ENCODE peak calls at places on chromosomes 2 and 18, in nine cellular contexts. One of them, this sample, is unnamed. For H3K4me1, the result is how much of the 10 kb centered on the place peaks cover.

GRCh38 chr2:50995610-50996009 is 36.3 kb downstream of the NRXN1 start:
- DNase-seq in sigmoid colon: peak
- DNase-seq in ovary: no peak
- DNase-seq in SK-N-SH: no peak
- DNase-seq in stomach: no peak
- DNase-seq in suprapubic skin: no peak
- DNase-seq in A549: no peak
- DNase-seq in H1: no peak
- DNase-seq in tibial nerve: no peak
- DNase-seq in this sample: no peak

GRCh38 chr2:30362468-30363081 is 84.5 kb upstream of the LCLAT1 start:
- DNase-seq in suprapubic skin: no peak
- DNase-seq in A549: peak
- DNase-seq in stomach: no peak
- DNase-seq in sigmoid colon: no peak
- DNase-seq in ovary: no peak
- DNase-seq in tibial nerve: no peak
- DNase-seq in H1: no peak
- DNase-seq in SK-N-SH: no peak
- DNase-seq in this sample: no peak

GRCh38 chr2:70716131-70716766 is 51.8 kb downstream of the ADD2 start:
- DNase-seq in SK-N-SH: no peak
- DNase-seq in stomach: no peak
- DNase-seq in sigmoid colon: peak
- DNase-seq in ovary: no peak
- DNase-seq in A549: no peak
- DNase-seq in suprapubic skin: peak
- DNase-seq in tibial nerve: no peak
- DNase-seq in H1: peak
- DNase-seq in this sample: peak

GRCh38 chr2:40281021-40281940 is 170.6 kb downstream of the SLC8A1 start:
- DNase-seq in H1: no peak
- DNase-seq in suprapubic skin: no peak
- DNase-seq in A549: no peak
- DNase-seq in sigmoid colon: peak
- DNase-seq in SK-N-SH: no peak
- DNase-seq in tibial nerve: no peak
- DNase-seq in stomach: no peak
- DNase-seq in ovary: no peak
- DNase-seq in this sample: no peak

GRCh38 chr2:232581725-232582124 is 31.2 kb downstream of the EIF4E2 start:
- DNase-seq in tibial nerve: no peak
- DNase-seq in A549: no peak
- DNase-seq in SK-N-SH: no peak
- DNase-seq in ovary: no peak
- DNase-seq in H1: no peak
- DNase-seq in sigmoid colon: no peak
- DNase-seq in suprapubic skin: no peak
- DNase-seq in stomach: no peak
- DNase-seq in this sample: no peak

GRCh38 chr2:29878898-29879297 is 42.5 kb downstream of the ALK start:
- DNase-seq in tibial nerve: no peak
- DNase-seq in A549: peak
- DNase-seq in sigmoid colon: no peak
- DNase-seq in SK-N-SH: no peak
- DNase-seq in H1: no peak
- DNase-seq in suprapubic skin: no peak
- DNase-seq in stomach: no peak
- DNase-seq in ovary: no peak
- DNase-seq in this sample: peak

GRCh38 chr2:20139828-20140227 is 85.1 kb downstream of the SDC1 start:
- DNase-seq in stomach: no peak
- DNase-seq in suprapubic skin: no peak
- DNase-seq in A549: no peak
- DNase-seq in ovary: no peak
- DNase-seq in sigmoid colon: no peak
- DNase-seq in SK-N-SH: no peak
- DNase-seq in H1: no peak
- DNase-seq in tibial nerve: no peak
- DNase-seq in this sample: no peak

GRCh38 chr2:16420421-16420820 is 245.2 kb downstream of the CYRIA start:
- DNase-seq in stomach: no peak
- DNase-seq in SK-N-SH: no peak
- DNase-seq in A549: no peak
- DNase-seq in H1: no peak
- DNase-seq in suprapubic skin: no peak
- DNase-seq in sigmoid colon: no peak
- DNase-seq in tibial nerve: no peak
- DNase-seq in ovary: no peak
- DNase-seq in this sample: no peak

GRCh38 chr2:163711699-163712098 is 24.1 kb downstream of the FIGN start:
- DNase-seq in ovary: no peak
- DNase-seq in tibial nerve: no peak
- DNase-seq in A549: no peak
- DNase-seq in stomach: no peak
- DNase-seq in sigmoid colon: no peak
- DNase-seq in H1: no peak
- DNase-seq in SK-N-SH: no peak
- DNase-seq in suprapubic skin: no peak
- DNase-seq in this sample: no peak

GRCh38 chr2:101981484-101981883 is 10.3 kb upstream of the IL1R2 start:
- DNase-seq in ovary: no peak
- DNase-seq in H1: no peak
- DNase-seq in A549: no peak
- DNase-seq in suprapubic skin: no peak
- DNase-seq in tibial nerve: no peak
- DNase-seq in stomach: no peak
- DNase-seq in SK-N-SH: no peak
- DNase-seq in sigmoid colon: no peak
- DNase-seq in this sample: no peak

GRCh38 chr2:105402809-105403208 is 4.0 kb upstream of the FHL2 start:
- DNase-seq in SK-N-SH: no peak
- DNase-seq in suprapubic skin: no peak
- DNase-seq in tibial nerve: no peak
- DNase-seq in ovary: no peak
- DNase-seq in sigmoid colon: no peak
- DNase-seq in A549: no peak
- DNase-seq in stomach: no peak
- DNase-seq in H1: no peak
- DNase-seq in this sample: no peak

GRCh38 chr2:159755788-159756187 is 42.2 kb downstream of the CD302 start:
- DNase-seq in H1: no peak
- DNase-seq in tibial nerve: no peak
- DNase-seq in ovary: no peak
- DNase-seq in sigmoid colon: no peak
- DNase-seq in A549: peak
- DNase-seq in suprapubic skin: no peak
- DNase-seq in stomach: no peak
- DNase-seq in SK-N-SH: no peak
- DNase-seq in this sample: no peak

GRCh38 chr2:84083984-84084383 is 375.1 kb downstream of the SUCLG1 start:
- DNase-seq in H1: no peak
- DNase-seq in SK-N-SH: no peak
- DNase-seq in stomach: no peak
- DNase-seq in A549: no peak
- DNase-seq in tibial nerve: no peak
- DNase-seq in ovary: no peak
- DNase-seq in sigmoid colon: no peak
- DNase-seq in suprapubic skin: no peak
- DNase-seq in this sample: no peak

GRCh38 chr2:232307854-232308253 is 70.7 kb upstream of the ALPP start:
- DNase-seq in suprapubic skin: no peak
- DNase-seq in tibial nerve: no peak
- DNase-seq in H1: no peak
- DNase-seq in stomach: no peak
- DNase-seq in sigmoid colon: no peak
- DNase-seq in SK-N-SH: no peak
- DNase-seq in A549: no peak
- DNase-seq in ovary: no peak
- DNase-seq in this sample: no peak

GRCh38 chr2:55718165-55719008 is 24.7 kb upstream of the PNPT1 start:
- DNase-seq in A549: peak
- DNase-seq in tibial nerve: peak
- DNase-seq in stomach: peak
- DNase-seq in SK-N-SH: peak
- DNase-seq in suprapubic skin: no peak
- DNase-seq in sigmoid colon: no peak
- DNase-seq in H1: peak
- DNase-seq in ovary: peak
- DNase-seq in this sample: no peak

GRCh38 chr2:69667805-69668382 is 24.4 kb upstream of the AAK1 start:
- DNase-seq in ovary: no peak
- DNase-seq in stomach: no peak
- DNase-seq in sigmoid colon: no peak
- DNase-seq in H1: no peak
- DNase-seq in A549: no peak
- DNase-seq in suprapubic skin: no peak
- DNase-seq in SK-N-SH: no peak
- DNase-seq in tibial nerve: no peak
- DNase-seq in this sample: no peak

GRCh38 chr2:105142239-105142638 is 99.3 kb upstream of the GPR45 start:
- DNase-seq in tibial nerve: no peak
- DNase-seq in A549: no peak
- DNase-seq in suprapubic skin: no peak
- DNase-seq in H1: peak
- DNase-seq in SK-N-SH: no peak
- DNase-seq in sigmoid colon: no peak
- DNase-seq in ovary: no peak
- DNase-seq in stomach: no peak
- DNase-seq in this sample: peak

GRCh38 chr2:150470435-150470834 is 17.0 kb downstream of the RND3 start:
- DNase-seq in sigmoid colon: no peak
- DNase-seq in suprapubic skin: no peak
- DNase-seq in stomach: no peak
- DNase-seq in tibial nerve: no peak
- DNase-seq in A549: no peak
- DNase-seq in ovary: no peak
- DNase-seq in SK-N-SH: no peak
- DNase-seq in H1: no peak
- DNase-seq in this sample: no peak

DNA sequence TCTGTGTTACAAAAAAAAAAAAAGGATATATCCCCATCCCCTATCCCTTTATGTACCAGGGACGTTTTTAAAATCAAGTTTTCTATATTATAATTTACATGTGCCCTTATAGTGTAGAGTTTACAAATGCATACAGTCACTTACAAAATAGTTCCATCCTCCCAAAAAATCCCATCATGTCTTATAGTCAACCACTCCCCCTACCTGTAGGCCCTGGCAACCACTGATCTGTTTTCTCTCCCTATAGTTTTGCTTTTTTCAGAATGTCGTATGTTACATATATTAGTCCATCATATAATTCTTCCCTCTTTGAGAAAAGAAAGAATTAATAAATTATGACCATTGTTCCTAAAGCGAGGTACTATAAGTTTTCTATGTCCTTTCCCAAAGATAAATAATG is 17.8 kb downstream of the CFAP210 start:
- DNase-seq in stomach: no peak
- DNase-seq in sigmoid colon: no peak
- DNase-seq in A549: no peak
- DNase-seq in tibial nerve: no peak
- DNase-seq in suprapubic skin: no peak
- DNase-seq in H1: no peak
- DNase-seq in SK-N-SH: no peak
- DNase-seq in ovary: no peak
- DNase-seq in this sample: no peak
- TF ChIP-seq CTCF in stomach: peak
- TF ChIP-seq CTCF in sigmoid colon: no peak
- TF ChIP-seq CTCF in A549: no peak
- TF ChIP-seq CTCF in tibial nerve: no peak
- TF ChIP-seq CTCF in suprapubic skin: no peak
- TF ChIP-seq CTCF in H1: peak
- TF ChIP-seq CTCF in SK-N-SH: no peak
- TF ChIP-seq CTCF in ovary: no peak
- TF ChIP-seq CTCF in this sample: no peak

GRCh38 chr2:36489296-36489695 is 108.7 kb downstream of the FEZ2 start:
- DNase-seq in sigmoid colon: no peak
- DNase-seq in SK-N-SH: no peak
- DNase-seq in A549: peak
- DNase-seq in ovary: no peak
- DNase-seq in tibial nerve: no peak
- DNase-seq in suprapubic skin: no peak
- DNase-seq in H1: no peak
- DNase-seq in stomach: no peak
- DNase-seq in this sample: no peak

GRCh38 chr2:36485521-36485920 is 112.4 kb downstream of the FEZ2 start:
- DNase-seq in H1: no peak
- DNase-seq in SK-N-SH: no peak
- DNase-seq in ovary: no peak
- DNase-seq in A549: peak
- DNase-seq in tibial nerve: no peak
- DNase-seq in sigmoid colon: no peak
- DNase-seq in suprapubic skin: no peak
- DNase-seq in stomach: no peak
- DNase-seq in this sample: no peak

GRCh38 chr2:36486546-36487044 is 111.4 kb downstream of the FEZ2 start:
- DNase-seq in stomach: no peak
- DNase-seq in A549: peak
- DNase-seq in sigmoid colon: no peak
- DNase-seq in H1: no peak
- DNase-seq in SK-N-SH: no peak
- DNase-seq in ovary: no peak
- DNase-seq in tibial nerve: no peak
- DNase-seq in suprapubic skin: no peak
- DNase-seq in this sample: no peak

GRCh38 chr2:36490749-36491148 is 107.2 kb downstream of the FEZ2 start:
- DNase-seq in tibial nerve: no peak
- DNase-seq in suprapubic skin: no peak
- DNase-seq in H1: no peak
- DNase-seq in SK-N-SH: no peak
- DNase-seq in ovary: no peak
- DNase-seq in A549: no peak
- DNase-seq in stomach: no peak
- DNase-seq in sigmoid colon: no peak
- DNase-seq in this sample: no peak

GRCh38 chr2:36487947-36488346 is 110.0 kb downstream of the FEZ2 start:
- DNase-seq in tibial nerve: no peak
- DNase-seq in SK-N-SH: no peak
- DNase-seq in sigmoid colon: no peak
- DNase-seq in ovary: no peak
- DNase-seq in H1: no peak
- DNase-seq in suprapubic skin: no peak
- DNase-seq in stomach: no peak
- DNase-seq in A549: no peak
- DNase-seq in this sample: no peak
- H3K4me1 ChIP-seq in tibial nerve: under half
- H3K4me1 ChIP-seq in SK-N-SH: under half
- H3K4me1 ChIP-seq in sigmoid colon: half or more
- H3K4me1 ChIP-seq in ovary: under half
- H3K4me1 ChIP-seq in H1: under half
- H3K4me1 ChIP-seq in suprapubic skin: under half
- H3K4me1 ChIP-seq in stomach: under half
- H3K4me1 ChIP-seq in A549: half or more
- H3K4me1 ChIP-seq in this sample: half or more

GRCh38 chr18:61606068-61606660 is 272.9 kb downstream of the CDH20 start:
- DNase-seq in ovary: no peak
- DNase-seq in tibial nerve: no peak
- DNase-seq in SK-N-SH: no peak
- DNase-seq in suprapubic skin: peak
- DNase-seq in H1: peak
- DNase-seq in stomach: no peak
- DNase-seq in A549: peak
- DNase-seq in sigmoid colon: no peak
- DNase-seq in this sample: no peak
- TF ChIP-seq EP300 in ovary: no peak
- TF ChIP-seq EP300 in tibial nerve: no peak
- TF ChIP-seq EP300 in SK-N-SH: no peak
- TF ChIP-seq EP300 in suprapubic skin: no peak
- TF ChIP-seq EP300 in H1: no peak
- TF ChIP-seq EP300 in stomach: no peak
- TF ChIP-seq EP300 in A549: no peak
- TF ChIP-seq EP300 in sigmoid colon: no peak
- TF ChIP-seq EP300 in this sample: no peak

GRCh38 chr2:187138240-187138639 is 289.3 kb upstream of the ZSWIM2 start:
- DNase-seq in tibial nerve: no peak
- DNase-seq in sigmoid colon: no peak
- DNase-seq in SK-N-SH: peak
- DNase-seq in ovary: no peak
- DNase-seq in suprapubic skin: no peak
- DNase-seq in A549: peak
- DNase-seq in stomach: no peak
- DNase-seq in H1: no peak
- DNase-seq in this sample: no peak
- TF ChIP-seq CTCF in tibial nerve: no peak
- TF ChIP-seq CTCF in sigmoid colon: no peak
- TF ChIP-seq CTCF in SK-N-SH: peak
- TF ChIP-seq CTCF in ovary: peak
- TF ChIP-seq CTCF in suprapubic skin: no peak
- TF ChIP-seq CTCF in A549: peak
- TF ChIP-seq CTCF in stomach: no peak
- TF ChIP-seq CTCF in H1: peak
- TF ChIP-seq CTCF in this sample: no peak